ENCODE peak calls at places on chromosome 4, in nine cellular contexts. N is A549, T is right lobe of liver, W is left ventricle myocardium inferior, J is cardiac fibroblast, K is AG09309, A is nephron progenitor cell, M is pancreas, F is hepatocyte. P is an unnamed sample.

GRCh38 chr4:44016582-44017421 is 431.8 kb downstream of the KCTD8 start:
- DNase-seq in J (no peak), F (no peak), W (no peak), T (no peak), K (no peak), A (no peak), N (no peak), M (no peak), P (no peak)

GRCh38 chr4:84498203-84499026 is 677 bp downstream of the NKX6-1 start:
- DNase-seq in K (no peak), N (peak), A (peak), F (peak), W (no peak), M (no peak), J (peak), T (no peak), P (no peak)

GRCh38 chr4:86898562-86898961 is 6.3 kb upstream of the C4orf36 start:
- DNase-seq in J (peak), K (no peak), A (no peak), M (no peak), T (no peak), N (no peak), W (no peak), F (peak), P (no peak)

GRCh38 chr4:22336822-22337221 is 179.0 kb downstream of the ADGRA3 start:
- DNase-seq in A (no peak), J (no peak), W (no peak), F (no peak), M (no peak), K (no peak), T (no peak), N (no peak), P (no peak)

GRCh38 chr4:152998861-152999260 is 62.7 kb downstream of the FHDC1 start:
- DNase-seq in W (no peak), M (no peak), T (no peak), A (no peak), F (no peak), J (no peak), N (no peak), K (no peak), P (no peak)

GRCh38 chr4:93063325-93063724 is 759.6 kb downstream of the GRID2 start:
- DNase-seq in K (no peak), N (no peak), J (no peak), M (no peak), A (no peak), W (no peak), F (no peak), T (no peak), P (no peak)

GRCh38 chr4:86556791-86557415 is 37.2 kb upstream of the PTPN13 start:
- DNase-seq in W (no peak), J (peak), T (no peak), N (no peak), A (no peak), K (no peak), M (no peak), F (no peak), P (no peak)

GRCh38 chr4:126318376-126318775 is 1003.6 kb downstream of the FAT4 start:
- DNase-seq in A (no peak), N (no peak), M (no peak), K (no peak), W (no peak), J (no peak), T (no peak), F (no peak), P (no peak)

GRCh38 chr4:126935784-126936183 is 697.0 kb upstream of the INTU start:
- DNase-seq in F (no peak), A (no peak), N (no peak), J (no peak), T (no peak), W (no peak), M (no peak), K (no peak), P (no peak)

GRCh38 chr4:20043992-20044391 is 207.7 kb upstream of the SLIT2 start:
- DNase-seq in F (no peak), T (no peak), N (no peak), W (no peak), J (no peak), A (no peak), M (no peak), K (no peak), P (no peak)

GRCh38 chr4:122364700-122365404 is 14.0 kb upstream of the ADAD1 start:
- DNase-seq in T (no peak), J (no peak), M (no peak), A (peak), N (no peak), W (no peak), F (peak), K (no peak), P (no peak)

GRCh38 chr4:149791836-149792235 is 23.8 kb downstream of the IQCM start:
- DNase-seq in J (no peak), W (no peak), A (no peak), F (no peak), M (no peak), N (no peak), K (no peak), T (no peak), P (no peak)

GRCh38 chr4:122542411-122543236 is 78.2 kb downstream of the IL21 start:
- DNase-seq in K (peak), A (no peak), N (no peak), F (no peak), T (no peak), J (peak), W (no peak), M (no peak), P (no peak)

GRCh38 chr4:72846280-72847111 is 223.0 kb downstream of the COX18 start:
- DNase-seq in W (no peak), K (no peak), T (no peak), J (peak), M (no peak), A (peak), N (no peak), F (peak), P (peak)

GRCh38 chr4:139188648-139189416 is 11.8 kb upstream of the ELF2 start:
- DNase-seq in W (no peak), K (no peak), T (no peak), N (no peak), J (no peak), M (no peak), F (no peak), A (no peak), P (no peak)

GRCh38 chr4:110165382-110166285 is 32.8 kb downstream of the ELOVL6 start:
- DNase-seq in A (peak), N (no peak), T (no peak), F (peak), M (no peak), W (no peak), J (peak), K (peak), P (no peak)

GRCh38 chr4:75513529-75514130 is 573 bp downstream of the RCHY1 start:
- DNase-seq in M (no peak), W (no peak), T (no peak), K (no peak), N (no peak), F (peak), J (peak), A (no peak), P (no peak)

GRCh38 chr4:62208921-62209320 is 1008.8 kb downstream of the ADGRL3 start:
- DNase-seq in M (no peak), T (no peak), J (no peak), W (no peak), F (no peak), A (no peak), N (no peak), K (no peak), P (no peak)

GRCh38 chr4:40908297-40908696 is 158.5 kb downstream of the NSUN7 start:
- DNase-seq in A (no peak), K (no peak), M (no peak), W (no peak), F (peak), J (no peak), N (no peak), T (no peak), P (no peak)

GRCh38 chr4:182486895-182487294 is 243.7 kb downstream of the TENM3 start:
- DNase-seq in M (no peak), A (no peak), N (no peak), W (no peak), F (no peak), K (no peak), J (no peak), T (no peak), P (no peak)

GRCh38 chr4:140720387-140721087 is 35.6 kb downstream of the TBC1D9 start:
- DNase-seq in T (no peak), M (no peak), N (no peak), K (no peak), J (no peak), F (no peak), A (no peak), W (no peak), P (no peak)

GRCh38 chr4:81260443-81261102 is 45.6 kb upstream of the PRKG2 start:
- DNase-seq in W (no peak), F (no peak), A (peak), T (no peak), N (no peak), K (no peak), J (peak), M (no peak), P (no peak)
- TF ChIP-seq CTCF in W (no peak), F (peak), A (peak), T (peak), N (peak), K (peak), J (peak), M (no peak), P (peak)

GRCh38 chr4:82643994-82644730 is 82.4 kb upstream of the TMEM150C start:
- DNase-seq in T (no peak), M (no peak), F (no peak), K (peak), W (no peak), N (peak), A (no peak), J (peak), P (peak)

GRCh38 chr4:82639947-82640346 is 78.2 kb upstream of the TMEM150C start:
- DNase-seq in A (no peak), F (no peak), K (no peak), W (peak), T (no peak), M (no peak), J (no peak), N (no peak), P (no peak)

GRCh38 chr4:82642321-82642720 is 80.5 kb upstream of the TMEM150C start:
- DNase-seq in M (no peak), J (no peak), A (no peak), K (no peak), F (no peak), T (no peak), N (no peak), W (no peak), P (no peak)

DNA sequence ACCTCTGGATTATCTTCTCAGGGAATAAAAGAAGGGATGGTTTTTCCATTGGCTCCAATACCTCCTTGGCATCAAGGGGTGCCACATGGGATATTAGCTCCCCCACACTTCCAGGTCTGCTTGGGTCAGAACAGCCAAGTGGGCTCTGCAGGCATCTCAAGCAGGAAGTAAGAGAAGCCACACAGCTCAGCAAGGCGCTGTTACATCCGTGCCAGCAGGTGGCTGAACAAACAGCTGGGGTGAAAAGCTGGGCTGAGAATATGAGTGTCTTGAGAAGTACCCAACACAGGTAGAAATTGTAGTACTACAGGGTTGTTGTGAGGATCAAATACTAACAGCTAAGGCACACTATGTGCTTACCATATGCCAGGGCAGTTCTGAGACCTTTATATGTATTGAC is 76.7 kb upstream of the TMEM150C start:
- DNase-seq in N (no peak), K (no peak), F (no peak), A (no peak), M (no peak), J (no peak), W (no peak), T (no peak), P (no peak)
- TF ChIP-seq CTCF in N (no peak), K (no peak), F (no peak), A (no peak), M (no peak), J (no peak), W (no peak), T (no peak), P (no peak)

GRCh38 chr4:56892686-56893085 is 15.0 kb upstream of the REST start:
- DNase-seq in N (no peak), J (no peak), F (no peak), K (no peak), A (no peak), M (no peak), W (no peak), T (no peak), P (no peak)
- TF ChIP-seq CTCF in N (no peak), J (no peak), F (no peak), K (no peak), A (no peak), M (no peak), W (no peak), T (no peak), P (no peak)

DNA sequence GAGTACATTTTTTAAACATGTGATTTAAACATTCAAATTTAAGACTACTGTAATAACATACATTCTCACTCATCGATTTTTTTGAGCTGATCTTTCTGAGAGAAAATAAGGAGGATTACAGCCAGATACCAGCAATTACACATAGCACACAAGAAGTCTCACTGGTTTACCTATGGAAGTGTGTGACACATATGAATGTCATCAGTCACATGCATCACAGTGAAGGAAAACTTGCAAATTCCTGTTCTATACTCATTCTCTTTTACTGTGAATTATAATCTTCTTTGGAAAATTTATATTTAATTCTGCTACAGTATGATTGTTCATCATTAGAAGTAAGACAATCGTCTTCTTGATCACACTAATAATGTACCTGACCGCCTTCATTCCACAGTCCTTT is 21.3 kb upstream of the BMP2K start:
- DNase-seq in W (no peak), J (no peak), N (no peak), M (no peak), F (no peak), K (no peak), T (no peak), A (no peak), P (no peak)
- TF ChIP-seq CTCF in W (no peak), J (no peak), N (no peak), M (no peak), F (no peak), K (no peak), T (no peak), A (no peak), P (no peak)

GRCh38 chr4:7842384-7843279 is 97.0 kb downstream of the AFAP1 start:
- DNase-seq in N (peak), J (peak), W (no peak), F (peak), K (peak), A (no peak), T (no peak), M (peak), P (peak)

GRCh38 chr4:7844247-7844991 is 95.2 kb downstream of the AFAP1 start:
- DNase-seq in T (no peak), N (peak), M (peak), A (peak), W (peak), K (peak), J (peak), F (peak), P (peak)

GRCh38 chr4:7847206-7847605 is 92.5 kb downstream of the AFAP1 start:
- DNase-seq in N (no peak), M (no peak), W (no peak), F (no peak), A (no peak), J (no peak), T (no peak), K (no peak), P (no peak)

GRCh38 chr4:7843831-7844230 is 95.8 kb downstream of the AFAP1 start:
- DNase-seq in T (no peak), M (no peak), F (no peak), W (no peak), N (no peak), A (no peak), K (no peak), J (no peak), P (no peak)

GRCh38 chr4:7845493-7846124 is 94.1 kb downstream of the AFAP1 start:
- DNase-seq in A (no peak), W (no peak), J (no peak), F (no peak), N (no peak), K (no peak), M (no peak), T (no peak), P (no peak)
- TF ChIP-seq CTCF in A (no peak), W (no peak), J (peak), F (no peak), N (no peak), K (no peak), M (no peak), T (no peak), P (no peak)

GRCh38 chr4:103802766-103803165 is 83.0 kb upstream of the TACR3 start:
- DNase-seq in F (no peak), A (no peak), J (no peak), K (no peak), N (no peak), M (no peak), T (no peak), W (no peak), P (no peak)
- TF ChIP-seq CTCF in F (no peak), A (no peak), J (no peak), K (no peak), N (no peak), M (no peak), T (no peak), W (no peak), P (no peak)

P was measured in AG09319.